ENCODE peak calls at places on chromosomes 2 and 18, in nine cellular contexts. W is posterior vena cava, Y is NCI-H2227 treated with DMSO at 0.1 percent for 48 hours, J is hepatocyte, H is activated T-cell treated with anti-CD3 and anti-CD28 coated beads for 4 hours, O is amniotic stem cell, X is omental fat pad, Q is uterus, U is GM12865. R is an unnamed sample.
A peak's percentile ranks its signal among the peaks of the same experiment; 100 is the strongest.

GRCh38 chr2:118808429-118808809 is 39.0 kb downstream of the EN1 start:
- DNase-seq in H (no peak), Q (no peak), Y (no peak), O (no peak), X (no peak), U (no peak), W (no peak), J (no peak), R (no peak)

GRCh38 chr2:237488295-237488694 is 1.2 kb downstream of the MLPH start:
- DNase-seq in W (no peak), Y (no peak), U (no peak), Q (no peak), H (no peak), O (no peak), J (no peak), X (no peak), R (no peak)

GRCh38 chr2:73243884-73244570 is 9.9 kb downstream of the CCT7 start:
- DNase-seq in Y (no peak), X (no peak), U (no peak), J (no peak), O (peak; percentile 24), Q (no peak), H (no peak), W (peak; percentile 9), R (no peak)

GRCh38 chr2:38540580-38541290 is 62.0 kb downstream of the HNRNPLL start:
- DNase-seq in Q (no peak), O (no peak), X (no peak), U (no peak), J (no peak), W (no peak), H (no peak), Y (no peak), R (no peak)

GRCh38 chr2:189164732-189165131 is 14.8 kb downstream of the COL5A2 start:
- DNase-seq in Q (peak; percentile 58), J (peak; percentile 26), W (no peak), X (no peak), H (no peak), U (no peak), O (peak; percentile 47), Y (no peak), R (no peak)

GRCh38 chr18:32372381-32373061 is 98.2 kb downstream of the GAREM1 start:
- DNase-seq in Y (peak; percentile 88), Q (no peak), J (peak; percentile 80), X (no peak), U (no peak), O (no peak), W (no peak), H (no peak), R (no peak)

GRCh38 chr2:42693688-42694479 is 70.1 kb downstream of the OXER1 start:
- DNase-seq in W (no peak), J (no peak), Y (no peak), U (no peak), X (no peak), Q (no peak), O (no peak), H (no peak), R (no peak)

GRCh38 chr18:32552421-32553030 is 81.8 kb upstream of the GAREM1 start:
- DNase-seq in Y (peak; percentile 23), Q (peak; percentile 51), O (peak; percentile 56), W (no peak), X (no peak), J (peak; percentile 85), U (peak; percentile 83), H (peak; percentile 46), R (peak; percentile 40)

GRCh38 chr18:3610818-3611217 is 160.8 kb downstream of the TGIF1 start:
- DNase-seq in W (no peak), X (no peak), O (no peak), U (no peak), Q (no peak), Y (no peak), H (no peak), J (no peak), R (no peak)

GRCh38 chr2:240733803-240734495 is 42.3 kb downstream of the AQP12A start:
- DNase-seq in W (no peak), H (no peak), O (no peak), Y (no peak), U (peak; percentile 26), X (no peak), Q (no peak), J (no peak), R (no peak)

GRCh38 chr2:2898744-2899143 is 478.9 kb downstream of the EIPR1 start:
- DNase-seq in H (no peak), J (no peak), W (no peak), O (no peak), Y (no peak), Q (no peak), X (no peak), U (peak; percentile 26), R (no peak)

GRCh38 chr2:118975133-118975532 is 33.1 kb downstream of the MARCO start:
- DNase-seq in X (no peak), Y (no peak), U (no peak), H (no peak), J (no peak), O (no peak), Q (no peak), W (no peak), R (no peak)

GRCh38 chr2:95185973-95186372 is 20.4 kb downstream of the ZNF2 start:
- DNase-seq in X (no peak), Y (no peak), U (no peak), O (no peak), H (no peak), Q (no peak), J (no peak), W (no peak), R (no peak)

GRCh38 chr2:172865422-172865821 is 129.8 kb downstream of the RAPGEF4 start:
- DNase-seq in Y (no peak), Q (no peak), X (no peak), H (no peak), W (no peak), O (no peak), J (no peak), U (no peak), R (no peak)

GRCh38 chr2:218343591-218343990 is 13.1 kb upstream of the CATIP start:
- DNase-seq in Y (no peak), O (peak; percentile 35), W (no peak), X (no peak), Q (no peak), H (no peak), U (no peak), J (no peak), R (no peak)

GRCh38 chr2:176161817-176162626 is 4.9 kb downstream of the HOXD3 start:
- DNase-seq in J (no peak), H (no peak), Y (no peak), Q (no peak), O (no peak), W (no peak), X (no peak), U (no peak), R (no peak)

GRCh38 chr18:57833441-57834101 is 30.5 kb upstream of the ATP8B1 start:
- DNase-seq in Y (no peak), W (no peak), X (no peak), O (no peak), Q (no peak), J (peak; percentile 75), U (peak; percentile 87), H (no peak), R (no peak)

GRCh38 chr2:150274108-150274507 is 213.4 kb downstream of the RND3 start:
- DNase-seq in O (no peak), W (no peak), J (no peak), Y (no peak), U (no peak), X (no peak), H (no peak), Q (no peak), R (no peak)

GRCh38 chr2:111050701-111051376 is 69.9 kb upstream of the BCL2L11 start:
- DNase-seq in X (no peak), H (no peak), Y (no peak), W (no peak), J (no peak), U (peak; percentile 62), Q (no peak), O (no peak), R (no peak)

GRCh38 chr2:21018290-21018689 is 25.6 kb downstream of the APOB start:
- DNase-seq in O (no peak), H (no peak), U (no peak), Q (no peak), Y (no peak), W (no peak), X (no peak), J (no peak), R (no peak)

GRCh38 chr2:100948965-100949364 is 53.1 kb upstream of the RPL31 start:
- DNase-seq in Q (no peak), U (no peak), O (no peak), W (no peak), H (no peak), J (no peak), Y (no peak), X (no peak), R (no peak)

GRCh38 chr18:9447334-9447733 is 28.0 kb upstream of the RALBP1 start:
- DNase-seq in H (no peak), Y (no peak), J (no peak), O (no peak), X (no peak), U (no peak), Q (no peak), W (no peak), R (no peak)

GRCh38 chr2:173571021-173571821 is 216.5 kb downstream of the CDCA7 start:
- DNase-seq in Y (peak; percentile 67), J (peak; percentile 67), W (no peak), X (no peak), U (peak; percentile 24), O (no peak), Q (no peak), H (no peak), R (no peak)

GRCh38 chr2:31440764-31441163 is 26.2 kb upstream of the XDH start:
- DNase-seq in W (no peak), J (no peak), Y (no peak), Q (no peak), O (peak; percentile 31), X (no peak), H (no peak), U (no peak), R (no peak)

GRCh38 chr2:70471129-70471528 is 82.5 kb downstream of the TGFA start:
- DNase-seq in O (no peak), J (no peak), Q (no peak), H (no peak), X (no peak), W (no peak), Y (no peak), U (no peak), R (no peak)

GRCh38 chr2:166960702-166961101 is 72.4 kb downstream of the XIRP2 start:
- DNase-seq in O (no peak), X (no peak), Q (no peak), W (no peak), J (no peak), Y (no peak), U (no peak), H (no peak), R (no peak)

GRCh38 chr2:212968284-212969081 is 182.9 kb downstream of the IKZF2 start:
- DNase-seq in J (no peak), H (no peak), W (no peak), Y (no peak), Q (no peak), U (peak; percentile 15), O (no peak), X (no peak), R (no peak)

GRCh38 chr2:165239230-165239629 is at the start of gene SCN2A:
- DNase-seq in O (no peak), H (no peak), U (peak; percentile 65), X (no peak), Y (peak; percentile 84), Q (no peak), J (peak; percentile 70), W (no peak), R (no peak)

GRCh38 chr2:2939078-2939795 is 438.4 kb downstream of the EIPR1 start:
- DNase-seq in O (no peak), X (no peak), U (no peak), Q (no peak), W (no peak), H (no peak), Y (no peak), J (no peak), R (no peak)

GRCh38 chr18:904135-905090 is at the start of gene ADCYAP1:
- DNase-seq in H (no peak), J (peak; percentile 31), U (no peak), O (no peak), X (no peak), Q (no peak), Y (peak; percentile 13), W (no peak), R (no peak)

GRCh38 chr2:180931841-180932240 is 48.6 kb upstream of the UBE2E3 start:
- DNase-seq in W (no peak), J (no peak), Y (no peak), X (no peak), O (no peak), H (no peak), U (no peak), Q (no peak), R (no peak)

R was measured in effector CD4-positive, alpha-beta T cell.